ENCODE peak calls at places on chromosome 11, in eight cellular contexts. O is stomach, P is A549, V is GM12878, F is suprapubic skin, L is sigmoid colon, T is esophagus muscularis mucosa, U is ovary. I is an unnamed sample.

GRCh38 chr11:45754261-45754709 is 50.7 kb upstream of the SLC35C1 start:
- DNase-seq in T (no peak), V (no peak), O (no peak), P (no peak), U (no peak), L (no peak), F (no peak), I (no peak)

GRCh38 chr11:123570939-123571590 is 83.4 kb downstream of the SCN3B start:
- DNase-seq in U (no peak), P (no peak), O (no peak), V (no peak), T (no peak), F (no peak), L (no peak), I (no peak)

GRCh38 chr11:59141673-59142460 is 789 bp upstream of the FAM111A start:
- DNase-seq in O (no peak), F (no peak), L (no peak), P (no peak), V (no peak), T (no peak), U (no peak), I (no peak)

GRCh38 chr11:79421820-79422219 is 19.0 kb downstream of the TENM4 start:
- DNase-seq in T (no peak), O (no peak), U (no peak), L (no peak), V (no peak), F (no peak), P (no peak), I (no peak)

GRCh38 chr11:69005183-69005630 is 7.8 kb downstream of the MRGPRF start:
- DNase-seq in L (peak), F (peak), P (no peak), O (no peak), V (no peak), U (no peak), T (no peak), I (peak)

GRCh38 chr11:34337016-34337415 is 20.8 kb downstream of the ABTB2 start:
- DNase-seq in V (no peak), U (no peak), T (no peak), P (no peak), O (no peak), F (no peak), L (no peak), I (no peak)

GRCh38 chr11:48150213-48150612 is 66.4 kb upstream of the OR4B1 start:
- DNase-seq in V (no peak), P (no peak), F (no peak), T (no peak), O (no peak), U (no peak), L (no peak), I (no peak)

GRCh38 chr11:279966-280761 is 2.0 kb downstream of the NLRP6 start:
- DNase-seq in P (peak), V (no peak), F (peak), U (no peak), O (no peak), T (no peak), L (peak), I (no peak)

GRCh38 chr11:76935030-76935429 is 74.3 kb downstream of the ACER3 start:
- DNase-seq in U (no peak), T (no peak), P (peak), V (no peak), L (no peak), O (no peak), F (no peak), I (no peak)

GRCh38 chr11:4672470-4672869 is 25.2 kb downstream of the OR51E2 start:
- DNase-seq in P (no peak), V (no peak), L (no peak), F (no peak), T (no peak), O (no peak), U (no peak), I (no peak)

GRCh38 chr11:636511-637332 is at the start of gene DRD4:
- DNase-seq in T (no peak), O (no peak), V (no peak), P (no peak), F (no peak), L (no peak), U (no peak), I (no peak)

GRCh38 chr11:16356751-16357365 is 512 bp upstream of the SOX6 start:
- DNase-seq in V (no peak), P (no peak), L (no peak), U (no peak), O (no peak), T (no peak), F (no peak), I (peak)

GRCh38 chr11:2807276-2807681 is 78.3 kb downstream of the CDKN1C start:
- DNase-seq in L (peak), V (no peak), U (peak), P (no peak), T (peak), O (peak), F (peak), I (peak)

GRCh38 chr11:130850185-130850944 is 65.9 kb downstream of the SNX19 start:
- DNase-seq in L (no peak), V (no peak), P (no peak), O (no peak), F (no peak), T (no peak), U (no peak), I (no peak)

GRCh38 chr11:66870616-66871520 is 14.0 kb downstream of the LRFN4 start:
- DNase-seq in O (no peak), U (no peak), T (no peak), V (no peak), P (no peak), L (no peak), F (no peak), I (no peak)

GRCh38 chr11:122797651-122798050 is 40.6 kb upstream of the CRTAM start:
- DNase-seq in L (no peak), U (no peak), P (no peak), T (no peak), O (no peak), F (no peak), V (no peak), I (no peak)

GRCh38 chr11:122721964-122722266 is 66.4 kb downstream of the UBASH3B start:
- DNase-seq in P (no peak), O (no peak), V (no peak), T (no peak), L (peak), U (no peak), F (no peak), I (no peak)

GRCh38 chr11:120032766-120033390 is 105.0 kb downstream of the TRIM29 start:
- DNase-seq in P (no peak), O (no peak), U (no peak), T (no peak), V (no peak), L (no peak), F (peak), I (no peak)

GRCh38 chr11:33280402-33280801 is 23.2 kb downstream of the HIPK3 start:
- DNase-seq in V (no peak), F (no peak), T (no peak), L (no peak), U (no peak), P (no peak), O (no peak), I (no peak)

GRCh38 chr11:66315498-66315885 is 1.4 kb downstream of the CD248 start:
- DNase-seq in P (no peak), L (no peak), U (no peak), V (no peak), T (no peak), O (no peak), F (no peak), I (no peak)

GRCh38 chr11:84812351-84813083 is 814.6 kb downstream of the DLG2 start:
- DNase-seq in U (no peak), P (no peak), V (no peak), L (no peak), T (no peak), O (no peak), F (no peak), I (no peak)

GRCh38 chr11:76510060-76511047 is 65.5 kb downstream of the EMSY start:
- DNase-seq in L (no peak), V (no peak), T (no peak), F (no peak), P (peak), O (no peak), U (no peak), I (no peak)

GRCh38 chr11:67389477-67389876 is 2.3 kb upstream of the RAD9A start:
- DNase-seq in V (no peak), L (no peak), O (peak), P (peak), T (no peak), U (no peak), F (no peak), I (no peak)

GRCh38 chr11:121929581-121929980 is 186.4 kb downstream of the BLID start:
- DNase-seq in U (peak), L (no peak), O (no peak), V (no peak), F (no peak), T (peak), P (no peak), I (peak)

GRCh38 chr11:27059431-27059830 is 18.8 kb downstream of the BBOX1 start:
- DNase-seq in P (no peak), F (no peak), L (no peak), U (no peak), V (no peak), T (no peak), O (no peak), I (no peak)

GRCh38 chr11:69358398-69359080 is 64.6 kb downstream of the MYEOV start:
- DNase-seq in U (no peak), L (no peak), V (no peak), T (peak), F (peak), O (peak), P (no peak), I (no peak)

GRCh38 chr11:111663820-111664219 is 61.6 kb downstream of the SIK2 start:
- DNase-seq in P (no peak), V (no peak), O (peak), F (no peak), T (no peak), L (no peak), U (no peak), I (no peak)

GRCh38 chr11:15937601-15938361 is 418.6 kb downstream of the SOX6 start:
- DNase-seq in L (peak), T (peak), P (no peak), V (no peak), O (no peak), F (no peak), U (no peak), I (no peak)

DNA sequence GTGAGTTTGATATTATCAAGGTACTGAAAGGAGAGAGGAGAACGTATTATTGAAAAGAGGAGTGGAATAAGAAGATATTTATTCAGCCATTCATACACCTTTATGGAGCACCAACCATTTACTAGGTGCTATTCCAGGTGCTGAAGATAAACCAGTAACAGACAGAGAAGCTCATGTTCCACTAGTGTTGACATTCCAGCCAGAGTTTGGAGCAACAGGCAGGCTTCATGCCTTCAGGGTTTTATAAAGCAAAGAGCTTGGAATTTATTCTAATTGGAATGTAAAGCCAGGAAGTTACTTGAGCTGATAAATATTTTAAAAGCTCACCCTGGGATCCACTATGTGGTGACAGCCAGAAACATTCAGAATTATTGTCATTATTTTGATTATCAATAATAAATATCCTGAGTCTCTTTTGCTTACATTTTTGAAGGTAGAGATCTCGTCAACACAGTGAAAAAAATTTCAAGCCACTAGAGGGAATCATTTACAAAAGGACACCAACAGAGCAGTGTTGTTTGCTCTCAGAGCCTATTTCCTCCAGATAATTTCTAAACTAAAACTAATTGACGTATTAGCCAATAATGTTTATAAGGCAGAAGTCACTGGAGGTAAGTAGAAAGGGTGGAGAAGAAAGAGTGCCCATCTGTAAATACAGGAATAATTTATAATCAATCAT is 172.0 kb downstream of the KCNA4 start:
- DNase-seq in O (no peak), T (no peak), F (no peak), U (no peak), P (no peak), L (no peak), V (no peak), I (no peak)
- TF ChIP-seq CTCF in O (no peak), T (no peak), F (no peak), U (no peak), P (no peak), L (no peak), V (no peak), I (no peak)

GRCh38 chr11:126265801-126266200 is 2.9 kb downstream of the SRPRA start:
- DNase-seq in F (no peak), O (no peak), P (peak), T (no peak), U (no peak), L (no peak), V (no peak), I (no peak)
- TF ChIP-seq EP300 in F (no peak), O (no peak), P (no peak), T (no peak), U (no peak), L (no peak), V (no peak), I (no peak)

DNA sequence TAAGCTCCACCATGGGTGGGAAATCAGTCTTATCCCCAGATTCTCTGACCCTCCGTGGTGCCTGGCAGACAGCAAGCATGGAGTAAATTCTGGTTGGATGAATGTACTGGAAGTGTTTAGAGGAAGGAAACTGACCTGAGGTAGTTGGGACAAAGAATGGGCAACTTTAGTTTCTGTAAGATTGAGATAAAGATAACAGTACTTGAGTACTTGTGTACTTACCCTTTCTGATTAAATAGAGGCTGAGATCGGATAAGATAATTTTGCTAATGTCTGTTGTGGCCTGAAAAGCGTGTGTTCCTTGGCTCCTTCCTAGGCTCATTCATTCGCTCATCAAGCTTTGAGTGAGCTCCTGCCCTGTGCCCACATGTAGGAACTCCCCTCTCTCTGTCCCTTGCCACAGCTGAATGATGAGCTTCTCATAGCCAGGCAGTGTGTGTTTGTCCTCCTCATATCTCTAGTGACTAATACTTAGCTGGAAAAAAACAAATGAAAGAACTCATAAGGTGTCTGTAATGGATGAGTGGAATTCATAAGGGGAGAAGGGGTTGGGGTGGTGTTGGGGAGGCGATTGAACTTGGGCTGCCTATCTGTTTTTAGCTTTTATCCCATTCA is 118.1 kb downstream of the DBX1 start:
- DNase-seq in U (no peak), L (no peak), O (no peak), V (no peak), F (no peak), T (no peak), P (peak), I (no peak)
- TF ChIP-seq POLR2A in U (no peak), L (no peak), O (no peak), V (no peak), F (no peak), T (no peak), P (no peak), I (no peak)

GRCh38 chr11:5983443-5983842 is 3.3 kb downstream of the OR52L1 start:
- DNase-seq in P (no peak), V (no peak), T (no peak), O (no peak), U (no peak), F (no peak), L (no peak), I (no peak)
- TF ChIP-seq CTCF in P (no peak), V (no peak), T (no peak), O (no peak), U (no peak), F (no peak), L (no peak), I (no peak)

GRCh38 chr11:117230286-117230961 is 1.4 kb downstream of the PCSK7 start:
- DNase-seq in T (no peak), L (peak), F (peak), V (peak), O (no peak), P (no peak), U (no peak), I (no peak)

GRCh38 chr11:117231637-117232021 is 244 bp downstream of the PCSK7 start:
- DNase-seq in O (no peak), V (no peak), U (no peak), L (no peak), F (no peak), P (no peak), T (no peak), I (no peak)

GRCh38 chr11:117229411-117229810 is 2.5 kb downstream of the PCSK7 start:
- DNase-seq in P (no peak), U (no peak), T (no peak), V (no peak), F (peak), L (peak), O (no peak), I (no peak)

GRCh38 chr11:117230981-117231636 is 764 bp downstream of the PCSK7 start:
- DNase-seq in F (peak), O (no peak), L (no peak), V (no peak), P (no peak), T (no peak), U (no peak), I (no peak)

DNA sequence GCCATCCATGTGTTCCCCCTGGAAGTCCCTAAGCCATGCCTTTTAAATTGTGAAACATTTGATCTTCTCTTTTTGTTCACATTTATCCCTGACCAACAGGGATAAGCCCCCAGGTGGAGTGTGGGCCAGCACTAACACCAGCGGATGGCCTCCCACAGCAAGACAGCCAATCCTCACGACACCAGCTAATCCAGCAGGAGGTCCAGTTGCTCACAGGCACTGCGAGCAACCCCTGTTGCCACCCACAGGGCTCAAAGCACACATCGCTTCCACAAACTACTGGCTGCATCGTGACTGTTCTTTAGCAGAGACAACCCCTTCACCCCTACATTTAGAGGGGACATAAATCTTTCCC is 2.0 kb downstream of the PCSK7 start:
- DNase-seq in O (no peak), T (no peak), V (no peak), L (peak), U (no peak), P (no peak), F (peak), I (no peak)
- TF ChIP-seq EP300 in O (no peak), T (no peak), V (no peak), L (no peak), U (no peak), P (no peak), F (no peak), I (no peak)

GRCh38 chr11:71999360-71999759 is 651 bp downstream of the IL18BP start:
- DNase-seq in P (no peak), T (no peak), V (no peak), L (peak), U (peak), O (peak), F (no peak), I (no peak)

GRCh38 chr11:71997594-71997993 is 1.1 kb upstream of the IL18BP start:
- DNase-seq in U (no peak), P (no peak), T (no peak), F (no peak), O (no peak), L (no peak), V (no peak), I (no peak)

GRCh38 chr11:71998061-71998460 is 648 bp upstream of the IL18BP start:
- DNase-seq in F (no peak), P (no peak), O (no peak), V (no peak), T (no peak), L (no peak), U (no peak), I (no peak)

GRCh38 chr11:71999813-72000590 is 1.3 kb downstream of the IL18BP start:
- DNase-seq in V (no peak), T (no peak), U (no peak), O (no peak), P (no peak), F (no peak), L (peak), I (no peak)

DNA sequence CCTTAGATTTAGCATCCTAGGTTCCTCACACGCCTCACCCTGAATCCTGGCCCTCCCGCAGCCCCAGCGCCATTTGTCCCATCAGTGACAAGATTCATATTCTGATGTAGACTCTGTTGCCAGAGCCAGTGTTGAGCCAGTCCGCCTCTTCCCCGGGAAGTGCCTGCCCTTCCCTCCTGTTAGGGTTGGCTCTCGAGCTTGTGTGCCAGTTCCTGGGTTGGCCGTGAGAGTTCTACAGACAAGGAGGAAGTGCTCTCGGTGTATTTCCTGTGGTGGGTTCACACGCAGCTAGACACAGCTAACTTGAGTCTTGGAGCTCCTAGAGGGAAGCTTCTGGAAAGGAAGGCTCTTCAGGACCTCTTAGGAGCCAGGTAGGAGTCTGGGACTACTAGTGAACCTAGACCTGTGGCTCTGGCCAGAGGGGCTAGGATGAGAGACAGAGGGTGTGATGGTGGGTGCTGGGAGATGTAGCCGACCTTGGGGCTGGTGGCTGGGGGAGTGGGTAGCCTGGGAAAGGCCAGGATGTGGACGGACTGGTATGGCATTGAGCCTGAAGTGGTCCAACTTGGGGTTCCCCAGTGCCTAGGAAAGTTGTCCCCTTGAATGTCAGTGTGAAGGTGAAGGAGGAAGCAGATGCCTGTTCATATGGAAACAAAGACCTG is at the start of gene IL18BP:
- DNase-seq in L (peak), P (no peak), O (no peak), T (no peak), V (peak), U (no peak), F (no peak), I (no peak)
- TF ChIP-seq POLR2A in L (no peak), P (no peak), O (no peak), T (no peak), V (peak), U (no peak), F (no peak), I (no peak)

GRCh38 chr11:7872913-7873312 is 58.2 kb downstream of the OR10A6 start:
- DNase-seq in T (no peak), F (no peak), O (no peak), V (no peak), U (no peak), P (no peak), L (no peak), I (no peak)

GRCh38 chr11:7871056-7871455 is 60.0 kb downstream of the OR10A6 start:
- DNase-seq in O (no peak), F (no peak), P (no peak), U (no peak), V (no peak), T (no peak), L (no peak), I (no peak)

GRCh38 chr11:7869467-7869866 is 61.6 kb downstream of the OR10A6 start:
- DNase-seq in T (no peak), L (no peak), P (no peak), U (no peak), V (no peak), F (no peak), O (no peak), I (no peak)

GRCh38 chr11:7874061-7874460 is 57.0 kb downstream of the OR10A6 start:
- DNase-seq in V (no peak), O (no peak), U (no peak), P (no peak), T (no peak), L (no peak), F (no peak), I (no peak)
- TF ChIP-seq CTCF in V (no peak), O (no peak), U (no peak), P (no peak), T (no peak), L (no peak), F (no peak), I (no peak)